ENCODE peak calls at places on chromosomes 11 and 22, in nine cellular contexts. One of them, this sample, is unnamed.

GRCh38 chr11:507727-508515 is 879 bp upstream of the RNH1 start:
- DNase-seq in SK-MEL-5: no peak
- DNase-seq in foreskin fibroblast: peak
- DNase-seq in gastrocnemius medialis: no peak
- DNase-seq in activated T-cell treated with anti-CD3 and anti-CD28 coated beads for 4 hours: no peak
- DNase-seq in MM.1S: no peak
- DNase-seq in CD4-positive, CD25-positive, alpha-beta regulatory T cell: no peak
- DNase-seq in ELR: peak
- DNase-seq in NK-92 treated with Interleukin-12 subunit alpha and Interleukin-12 subunit beta, amount 100 ng/mL, for 24 hours: no peak
- DNase-seq in this sample: no peak

GRCh38 chr11:5043385-5043784 is 2.9 kb upstream of the OR52J3 start:
- DNase-seq in NK-92 treated with Interleukin-12 subunit alpha and Interleukin-12 subunit beta, amount 100 ng/mL, for 24 hours: no peak
- DNase-seq in CD4-positive, CD25-positive, alpha-beta regulatory T cell: no peak
- DNase-seq in MM.1S: no peak
- DNase-seq in activated T-cell treated with anti-CD3 and anti-CD28 coated beads for 4 hours: no peak
- DNase-seq in gastrocnemius medialis: no peak
- DNase-seq in ELR: peak
- DNase-seq in foreskin fibroblast: peak
- DNase-seq in SK-MEL-5: no peak
- DNase-seq in this sample: no peak

GRCh38 chr11:67351275-67352005 is 1.9 kb downstream of the POLD4 start:
- DNase-seq in NK-92 treated with Interleukin-12 subunit alpha and Interleukin-12 subunit beta, amount 100 ng/mL, for 24 hours: no peak
- DNase-seq in MM.1S: peak
- DNase-seq in ELR: peak
- DNase-seq in SK-MEL-5: peak
- DNase-seq in activated T-cell treated with anti-CD3 and anti-CD28 coated beads for 4 hours: peak
- DNase-seq in foreskin fibroblast: peak
- DNase-seq in CD4-positive, CD25-positive, alpha-beta regulatory T cell: peak
- DNase-seq in gastrocnemius medialis: peak
- DNase-seq in this sample: peak

GRCh38 chr22:19776433-19777031 is 16.0 kb downstream of the TBX1 start:
- DNase-seq in SK-MEL-5: no peak
- DNase-seq in gastrocnemius medialis: no peak
- DNase-seq in activated T-cell treated with anti-CD3 and anti-CD28 coated beads for 4 hours: no peak
- DNase-seq in NK-92 treated with Interleukin-12 subunit alpha and Interleukin-12 subunit beta, amount 100 ng/mL, for 24 hours: no peak
- DNase-seq in MM.1S: no peak
- DNase-seq in foreskin fibroblast: peak
- DNase-seq in ELR: no peak
- DNase-seq in CD4-positive, CD25-positive, alpha-beta regulatory T cell: no peak
- DNase-seq in this sample: no peak

GRCh38 chr11:33772300-33772699 is 2.0 kb downstream of the FBXO3 start:
- DNase-seq in gastrocnemius medialis: no peak
- DNase-seq in MM.1S: no peak
- DNase-seq in foreskin fibroblast: no peak
- DNase-seq in SK-MEL-5: no peak
- DNase-seq in CD4-positive, CD25-positive, alpha-beta regulatory T cell: no peak
- DNase-seq in NK-92 treated with Interleukin-12 subunit alpha and Interleukin-12 subunit beta, amount 100 ng/mL, for 24 hours: no peak
- DNase-seq in ELR: peak
- DNase-seq in activated T-cell treated with anti-CD3 and anti-CD28 coated beads for 4 hours: no peak
- DNase-seq in this sample: no peak

GRCh38 chr11:33013706-33014105 is 2.0 kb upstream of the DEPDC7 start:
- DNase-seq in ELR: no peak
- DNase-seq in foreskin fibroblast: no peak
- DNase-seq in SK-MEL-5: no peak
- DNase-seq in MM.1S: no peak
- DNase-seq in CD4-positive, CD25-positive, alpha-beta regulatory T cell: no peak
- DNase-seq in gastrocnemius medialis: no peak
- DNase-seq in activated T-cell treated with anti-CD3 and anti-CD28 coated beads for 4 hours: no peak
- DNase-seq in NK-92 treated with Interleukin-12 subunit alpha and Interleukin-12 subunit beta, amount 100 ng/mL, for 24 hours: no peak
- DNase-seq in this sample: no peak

GRCh38 chr22:42742940-42743339 is 22.3 kb upstream of the A4GALT start:
- DNase-seq in CD4-positive, CD25-positive, alpha-beta regulatory T cell: no peak
- DNase-seq in activated T-cell treated with anti-CD3 and anti-CD28 coated beads for 4 hours: no peak
- DNase-seq in MM.1S: no peak
- DNase-seq in SK-MEL-5: no peak
- DNase-seq in ELR: no peak
- DNase-seq in gastrocnemius medialis: peak
- DNase-seq in NK-92 treated with Interleukin-12 subunit alpha and Interleukin-12 subunit beta, amount 100 ng/mL, for 24 hours: no peak
- DNase-seq in foreskin fibroblast: peak
- DNase-seq in this sample: no peak

GRCh38 chr22:40960137-40960536 is 9.0 kb downstream of the RBX1 start:
- DNase-seq in CD4-positive, CD25-positive, alpha-beta regulatory T cell: no peak
- DNase-seq in ELR: peak
- DNase-seq in NK-92 treated with Interleukin-12 subunit alpha and Interleukin-12 subunit beta, amount 100 ng/mL, for 24 hours: no peak
- DNase-seq in MM.1S: no peak
- DNase-seq in activated T-cell treated with anti-CD3 and anti-CD28 coated beads for 4 hours: no peak
- DNase-seq in gastrocnemius medialis: no peak
- DNase-seq in SK-MEL-5: no peak
- DNase-seq in foreskin fibroblast: no peak
- DNase-seq in this sample: no peak

GRCh38 chr22:25360411-25360810 is 141.0 kb downstream of the CRYBB2 start:
- DNase-seq in MM.1S: no peak
- DNase-seq in ELR: no peak
- DNase-seq in activated T-cell treated with anti-CD3 and anti-CD28 coated beads for 4 hours: no peak
- DNase-seq in SK-MEL-5: no peak
- DNase-seq in gastrocnemius medialis: peak
- DNase-seq in CD4-positive, CD25-positive, alpha-beta regulatory T cell: no peak
- DNase-seq in foreskin fibroblast: no peak
- DNase-seq in NK-92 treated with Interleukin-12 subunit alpha and Interleukin-12 subunit beta, amount 100 ng/mL, for 24 hours: no peak
- DNase-seq in this sample: no peak

GRCh38 chr11:79212711-79213110 is 228.1 kb downstream of the TENM4 start:
- DNase-seq in ELR: no peak
- DNase-seq in activated T-cell treated with anti-CD3 and anti-CD28 coated beads for 4 hours: no peak
- DNase-seq in CD4-positive, CD25-positive, alpha-beta regulatory T cell: no peak
- DNase-seq in SK-MEL-5: no peak
- DNase-seq in MM.1S: no peak
- DNase-seq in gastrocnemius medialis: no peak
- DNase-seq in NK-92 treated with Interleukin-12 subunit alpha and Interleukin-12 subunit beta, amount 100 ng/mL, for 24 hours: no peak
- DNase-seq in foreskin fibroblast: no peak
- DNase-seq in this sample: no peak

GRCh38 chr11:28581286-28582242 is 473.4 kb downstream of the METTL15 start:
- DNase-seq in NK-92 treated with Interleukin-12 subunit alpha and Interleukin-12 subunit beta, amount 100 ng/mL, for 24 hours: no peak
- DNase-seq in gastrocnemius medialis: no peak
- DNase-seq in CD4-positive, CD25-positive, alpha-beta regulatory T cell: no peak
- DNase-seq in foreskin fibroblast: no peak
- DNase-seq in SK-MEL-5: no peak
- DNase-seq in MM.1S: no peak
- DNase-seq in activated T-cell treated with anti-CD3 and anti-CD28 coated beads for 4 hours: no peak
- DNase-seq in ELR: peak
- DNase-seq in this sample: no peak

GRCh38 chr11:23797624-23798419 is 699.0 kb upstream of the LUZP2 start:
- DNase-seq in foreskin fibroblast: no peak
- DNase-seq in gastrocnemius medialis: no peak
- DNase-seq in NK-92 treated with Interleukin-12 subunit alpha and Interleukin-12 subunit beta, amount 100 ng/mL, for 24 hours: no peak
- DNase-seq in CD4-positive, CD25-positive, alpha-beta regulatory T cell: no peak
- DNase-seq in activated T-cell treated with anti-CD3 and anti-CD28 coated beads for 4 hours: no peak
- DNase-seq in ELR: no peak
- DNase-seq in SK-MEL-5: no peak
- DNase-seq in MM.1S: no peak
- DNase-seq in this sample: no peak

GRCh38 chr22:24424001-24424900 is 3.1 kb upstream of the ADORA2A start:
- DNase-seq in NK-92 treated with Interleukin-12 subunit alpha and Interleukin-12 subunit beta, amount 100 ng/mL, for 24 hours: no peak
- DNase-seq in foreskin fibroblast: no peak
- DNase-seq in activated T-cell treated with anti-CD3 and anti-CD28 coated beads for 4 hours: peak
- DNase-seq in SK-MEL-5: no peak
- DNase-seq in MM.1S: peak
- DNase-seq in gastrocnemius medialis: no peak
- DNase-seq in CD4-positive, CD25-positive, alpha-beta regulatory T cell: peak
- DNase-seq in ELR: peak
- DNase-seq in this sample: peak

GRCh38 chr11:17012712-17013547 is 1.3 kb downstream of the PLEKHA7 start:
- DNase-seq in CD4-positive, CD25-positive, alpha-beta regulatory T cell: no peak
- DNase-seq in foreskin fibroblast: peak
- DNase-seq in SK-MEL-5: no peak
- DNase-seq in ELR: peak
- DNase-seq in MM.1S: no peak
- DNase-seq in gastrocnemius medialis: no peak
- DNase-seq in NK-92 treated with Interleukin-12 subunit alpha and Interleukin-12 subunit beta, amount 100 ng/mL, for 24 hours: no peak
- DNase-seq in activated T-cell treated with anti-CD3 and anti-CD28 coated beads for 4 hours: no peak
- DNase-seq in this sample: no peak

GRCh38 chr22:20567993-20568417 is 60.6 kb downstream of the MED15 start:
- DNase-seq in MM.1S: no peak
- DNase-seq in gastrocnemius medialis: no peak
- DNase-seq in NK-92 treated with Interleukin-12 subunit alpha and Interleukin-12 subunit beta, amount 100 ng/mL, for 24 hours: no peak
- DNase-seq in SK-MEL-5: peak
- DNase-seq in foreskin fibroblast: peak
- DNase-seq in CD4-positive, CD25-positive, alpha-beta regulatory T cell: no peak
- DNase-seq in ELR: peak
- DNase-seq in activated T-cell treated with anti-CD3 and anti-CD28 coated beads for 4 hours: no peak
- DNase-seq in this sample: no peak

GRCh38 chr11:120784566-120785251 is 239.2 kb upstream of the TBCEL start:
- DNase-seq in gastrocnemius medialis: no peak
- DNase-seq in NK-92 treated with Interleukin-12 subunit alpha and Interleukin-12 subunit beta, amount 100 ng/mL, for 24 hours: no peak
- DNase-seq in foreskin fibroblast: no peak
- DNase-seq in MM.1S: no peak
- DNase-seq in CD4-positive, CD25-positive, alpha-beta regulatory T cell: no peak
- DNase-seq in activated T-cell treated with anti-CD3 and anti-CD28 coated beads for 4 hours: no peak
- DNase-seq in ELR: no peak
- DNase-seq in SK-MEL-5: no peak
- DNase-seq in this sample: no peak

GRCh38 chr22:47168900-47169800 is 406.7 kb downstream of the TBC1D22A start:
- DNase-seq in CD4-positive, CD25-positive, alpha-beta regulatory T cell: no peak
- DNase-seq in foreskin fibroblast: no peak
- DNase-seq in MM.1S: no peak
- DNase-seq in NK-92 treated with Interleukin-12 subunit alpha and Interleukin-12 subunit beta, amount 100 ng/mL, for 24 hours: no peak
- DNase-seq in ELR: no peak
- DNase-seq in SK-MEL-5: peak
- DNase-seq in gastrocnemius medialis: no peak
- DNase-seq in activated T-cell treated with anti-CD3 and anti-CD28 coated beads for 4 hours: no peak
- DNase-seq in this sample: no peak

GRCh38 chr11:68014157-68014965 is 4.2 kb downstream of the ALDH3B1 start:
- DNase-seq in NK-92 treated with Interleukin-12 subunit alpha and Interleukin-12 subunit beta, amount 100 ng/mL, for 24 hours: no peak
- DNase-seq in gastrocnemius medialis: no peak
- DNase-seq in ELR: peak
- DNase-seq in activated T-cell treated with anti-CD3 and anti-CD28 coated beads for 4 hours: no peak
- DNase-seq in SK-MEL-5: no peak
- DNase-seq in foreskin fibroblast: peak
- DNase-seq in CD4-positive, CD25-positive, alpha-beta regulatory T cell: no peak
- DNase-seq in MM.1S: no peak
- DNase-seq in this sample: no peak

GRCh38 chr11:120061036-120061760 is 76.7 kb downstream of the TRIM29 start:
- DNase-seq in SK-MEL-5: no peak
- DNase-seq in ELR: peak
- DNase-seq in CD4-positive, CD25-positive, alpha-beta regulatory T cell: no peak
- DNase-seq in foreskin fibroblast: peak
- DNase-seq in gastrocnemius medialis: no peak
- DNase-seq in MM.1S: no peak
- DNase-seq in NK-92 treated with Interleukin-12 subunit alpha and Interleukin-12 subunit beta, amount 100 ng/mL, for 24 hours: no peak
- DNase-seq in activated T-cell treated with anti-CD3 and anti-CD28 coated beads for 4 hours: no peak
- DNase-seq in this sample: no peak

GRCh38 chr11:46338636-46338987 is 8.7 kb upstream of the DGKZ start:
- DNase-seq in NK-92 treated with Interleukin-12 subunit alpha and Interleukin-12 subunit beta, amount 100 ng/mL, for 24 hours: no peak
- DNase-seq in MM.1S: no peak
- DNase-seq in activated T-cell treated with anti-CD3 and anti-CD28 coated beads for 4 hours: no peak
- DNase-seq in CD4-positive, CD25-positive, alpha-beta regulatory T cell: no peak
- DNase-seq in SK-MEL-5: no peak
- DNase-seq in ELR: peak
- DNase-seq in gastrocnemius medialis: no peak
- DNase-seq in foreskin fibroblast: peak
- DNase-seq in this sample: no peak

GRCh38 chr22:44172370-44173108 is 8.2 kb upstream of the PARVG start:
- DNase-seq in gastrocnemius medialis: peak
- DNase-seq in foreskin fibroblast: peak
- DNase-seq in ELR: no peak
- DNase-seq in NK-92 treated with Interleukin-12 subunit alpha and Interleukin-12 subunit beta, amount 100 ng/mL, for 24 hours: no peak
- DNase-seq in activated T-cell treated with anti-CD3 and anti-CD28 coated beads for 4 hours: no peak
- DNase-seq in SK-MEL-5: no peak
- DNase-seq in MM.1S: no peak
- DNase-seq in CD4-positive, CD25-positive, alpha-beta regulatory T cell: no peak
- DNase-seq in this sample: no peak

GRCh38 chr22:20238567-20239062 is 29.5 kb downstream of the RTN4R start:
- DNase-seq in gastrocnemius medialis: no peak
- DNase-seq in CD4-positive, CD25-positive, alpha-beta regulatory T cell: peak
- DNase-seq in activated T-cell treated with anti-CD3 and anti-CD28 coated beads for 4 hours: no peak
- DNase-seq in foreskin fibroblast: peak
- DNase-seq in NK-92 treated with Interleukin-12 subunit alpha and Interleukin-12 subunit beta, amount 100 ng/mL, for 24 hours: no peak
- DNase-seq in SK-MEL-5: peak
- DNase-seq in MM.1S: peak
- DNase-seq in ELR: peak
- DNase-seq in this sample: peak

GRCh38 chr11:67117667-67118058 is 1.4 kb upstream of the KDM2A start:
- DNase-seq in ELR: peak
- DNase-seq in CD4-positive, CD25-positive, alpha-beta regulatory T cell: peak
- DNase-seq in foreskin fibroblast: peak
- DNase-seq in MM.1S: no peak
- DNase-seq in NK-92 treated with Interleukin-12 subunit alpha and Interleukin-12 subunit beta, amount 100 ng/mL, for 24 hours: no peak
- DNase-seq in SK-MEL-5: no peak
- DNase-seq in gastrocnemius medialis: peak
- DNase-seq in activated T-cell treated with anti-CD3 and anti-CD28 coated beads for 4 hours: no peak
- DNase-seq in this sample: peak

GRCh38 chr11:92801685-92802084 is 167.8 kb upstream of the MTNR1B start:
- DNase-seq in NK-92 treated with Interleukin-12 subunit alpha and Interleukin-12 subunit beta, amount 100 ng/mL, for 24 hours: no peak
- DNase-seq in SK-MEL-5: no peak
- DNase-seq in activated T-cell treated with anti-CD3 and anti-CD28 coated beads for 4 hours: no peak
- DNase-seq in MM.1S: no peak
- DNase-seq in gastrocnemius medialis: no peak
- DNase-seq in CD4-positive, CD25-positive, alpha-beta regulatory T cell: no peak
- DNase-seq in foreskin fibroblast: no peak
- DNase-seq in ELR: no peak
- DNase-seq in this sample: no peak

GRCh38 chr22:49215840-49216239 is 611.8 kb downstream of the BRD1 start:
- DNase-seq in MM.1S: no peak
- DNase-seq in CD4-positive, CD25-positive, alpha-beta regulatory T cell: no peak
- DNase-seq in gastrocnemius medialis: no peak
- DNase-seq in ELR: no peak
- DNase-seq in activated T-cell treated with anti-CD3 and anti-CD28 coated beads for 4 hours: no peak
- DNase-seq in NK-92 treated with Interleukin-12 subunit alpha and Interleukin-12 subunit beta, amount 100 ng/mL, for 24 hours: no peak
- DNase-seq in foreskin fibroblast: no peak
- DNase-seq in SK-MEL-5: no peak
- DNase-seq in this sample: no peak

GRCh38 chr11:59205664-59206063 is 7.1 kb downstream of the MPEG1 start:
- DNase-seq in activated T-cell treated with anti-CD3 and anti-CD28 coated beads for 4 hours: no peak
- DNase-seq in CD4-positive, CD25-positive, alpha-beta regulatory T cell: no peak
- DNase-seq in ELR: no peak
- DNase-seq in gastrocnemius medialis: no peak
- DNase-seq in foreskin fibroblast: no peak
- DNase-seq in NK-92 treated with Interleukin-12 subunit alpha and Interleukin-12 subunit beta, amount 100 ng/mL, for 24 hours: no peak
- DNase-seq in SK-MEL-5: no peak
- DNase-seq in MM.1S: no peak
- DNase-seq in this sample: no peak

GRCh38 chr22:17580461-17581031 is 17.2 kb downstream of the SLC25A18 start:
- DNase-seq in MM.1S: no peak
- DNase-seq in SK-MEL-5: no peak
- DNase-seq in NK-92 treated with Interleukin-12 subunit alpha and Interleukin-12 subunit beta, amount 100 ng/mL, for 24 hours: no peak
- DNase-seq in CD4-positive, CD25-positive, alpha-beta regulatory T cell: no peak
- DNase-seq in activated T-cell treated with anti-CD3 and anti-CD28 coated beads for 4 hours: no peak
- DNase-seq in ELR: no peak
- DNase-seq in gastrocnemius medialis: no peak
- DNase-seq in foreskin fibroblast: no peak
- DNase-seq in this sample: no peak